ENCODE peak calls at places on chromosome 19, in four cellular contexts. Y is AG04450, B is T-helper 2 cell, P is posterior cingulate gyrus. M is an unnamed sample.

GRCh38 chr19:14056069-14056666 is 5.7 kb downstream of the PALM3 start:
- DNase-seq in Y (no peak), P (no peak), B (no peak), M (no peak)

GRCh38 chr19:16062789-16063188 is 13.5 kb upstream of the TPM4 start:
- DNase-seq in Y (no peak), P (peak), B (peak), M (peak)

GRCh38 chr19:53537523-53538377 is at the start of gene ZNF331:
- DNase-seq in B (peak), P (peak), Y (no peak), M (no peak)

GRCh38 chr19:13804830-13805683 is 9.8 kb downstream of the ZSWIM4 start:
- DNase-seq in Y (no peak), P (peak), B (no peak), M (no peak)

GRCh38 chr19:821976-822773 is 420 bp upstream of the PLPPR3 start:
- DNase-seq in B (no peak), Y (no peak), P (no peak), M (no peak)

GRCh38 chr19:14440049-14440448 is 6.9 kb downstream of the PKN1 start:
- DNase-seq in B (peak), P (peak), Y (no peak), M (no peak)

GRCh38 chr19:11784356-11784755 is 14.0 kb upstream of the ZNF491 start:
- DNase-seq in B (no peak), P (no peak), Y (no peak), M (no peak)

GRCh38 chr19:40610396-40611064 is 9.4 kb downstream of the LTBP4 start:
- DNase-seq in P (peak), Y (no peak), B (peak), M (no peak)

GRCh38 chr19:2273356-2274184 is 8.4 kb downstream of the PEAK3 start:
- DNase-seq in Y (no peak), P (peak), B (peak), M (no peak)

GRCh38 chr19:16070366-16070990 is 5.8 kb upstream of the TPM4 start:
- DNase-seq in P (peak), Y (no peak), B (peak), M (peak)

GRCh38 chr19:40831502-40832430 is 18.5 kb downstream of the CYP2A6 start:
- DNase-seq in Y (peak), P (peak), B (no peak), M (no peak)

GRCh38 chr19:29259153-29259552 is 46.2 kb upstream of the UQCRFS1 start:
- DNase-seq in B (no peak), Y (no peak), P (no peak), M (no peak)

GRCh38 chr19:53980553-53981407 is 10.7 kb upstream of the CACNG6 start:
- DNase-seq in Y (no peak), B (no peak), P (peak), M (no peak)

GRCh38 chr19:46849610-46850009 is 1.0 kb downstream of the AP2S1 start:
- DNase-seq in P (peak), B (no peak), Y (no peak), M (peak)

M was measured in chondrocyte.